ENCODE peak calls at places on chromosomes 4 and X, in four cellular contexts. One of them, this sample, is unnamed.

GRCh38 chr4:75708218-75708691 is 16.1 kb upstream of the USO1 start:
- DNase-seq in uterus: no peak
- DNase-seq in left ventricle myocardium inferior: no peak
- DNase-seq in spleen: no peak
- DNase-seq in this sample: no peak

GRCh38 chrX:154043003-154043402 is 23.3 kb upstream of the IRAK1 start:
- DNase-seq in uterus: no peak
- DNase-seq in left ventricle myocardium inferior: no peak
- DNase-seq in spleen: no peak
- DNase-seq in this sample: no peak

GRCh38 chr4:183438458-183439113 is 5.8 kb upstream of the CDKN2AIP start:
- DNase-seq in uterus: no peak
- DNase-seq in left ventricle myocardium inferior: no peak
- DNase-seq in spleen: no peak
- DNase-seq in this sample: no peak

GRCh38 chr4:142091085-142091513 is 454.7 kb downstream of the IL15 start:
- DNase-seq in uterus: no peak
- DNase-seq in left ventricle myocardium inferior: no peak
- DNase-seq in spleen: no peak
- DNase-seq in this sample: no peak

GRCh38 chr4:55312491-55313101 is 33.4 kb upstream of the SRD5A3 start:
- DNase-seq in uterus: peak; percentile 26
- DNase-seq in left ventricle myocardium inferior: no peak
- DNase-seq in spleen: no peak
- DNase-seq in this sample: no peak

GRCh38 chrX:22165732-22166457 is 106.8 kb upstream of the CBLL2 start:
- DNase-seq in uterus: no peak
- DNase-seq in left ventricle myocardium inferior: no peak
- DNase-seq in spleen: no peak
- DNase-seq in this sample: no peak

GRCh38 chrX:87338510-87338909 is 179.1 kb upstream of the KLHL4 start:
- DNase-seq in uterus: no peak
- DNase-seq in left ventricle myocardium inferior: no peak
- DNase-seq in spleen: no peak
- DNase-seq in this sample: no peak

GRCh38 chr4:98448923-98449322 is 187.7 kb downstream of the RAP1GDS1 start:
- DNase-seq in uterus: no peak
- DNase-seq in left ventricle myocardium inferior: no peak
- DNase-seq in spleen: peak; percentile 87
- DNase-seq in this sample: no peak

GRCh38 chr4:113591982-113592381 is 169.6 kb downstream of the CAMK2D start:
- DNase-seq in uterus: no peak
- DNase-seq in left ventricle myocardium inferior: no peak
- DNase-seq in spleen: no peak
- DNase-seq in this sample: no peak

GRCh38 chr4:114180481-114180880 is 201.0 kb upstream of the ARSJ start:
- DNase-seq in uterus: peak; percentile 21
- DNase-seq in left ventricle myocardium inferior: peak; percentile 16
- DNase-seq in spleen: no peak
- DNase-seq in this sample: no peak

GRCh38 chrX:40107291-40108083 is 9.7 kb upstream of the BCOR start:
- DNase-seq in uterus: peak; percentile 40
- DNase-seq in left ventricle myocardium inferior: peak; percentile 51
- DNase-seq in spleen: peak; percentile 88
- DNase-seq in this sample: no peak

GRCh38 chrX:103329991-103330390 is at the start of gene TCEAL7:
- DNase-seq in uterus: peak; percentile 57
- DNase-seq in left ventricle myocardium inferior: peak; percentile 23
- DNase-seq in spleen: no peak
- DNase-seq in this sample: no peak

GRCh38 chr4:165502919-165503907 is 124.4 kb downstream of the CPE start:
- DNase-seq in uterus: no peak
- DNase-seq in left ventricle myocardium inferior: no peak
- DNase-seq in spleen: no peak
- DNase-seq in this sample: no peak

GRCh38 chrX:119729408-119730201 is 28.8 kb upstream of the SOWAHD start:
- DNase-seq in uterus: peak; percentile 63
- DNase-seq in left ventricle myocardium inferior: peak; percentile 26
- DNase-seq in spleen: peak; percentile 76
- DNase-seq in this sample: no peak

GRCh38 chr4:36173923-36174322 is 70.4 kb downstream of the ARAP2 start:
- DNase-seq in uterus: no peak
- DNase-seq in left ventricle myocardium inferior: no peak
- DNase-seq in spleen: no peak
- DNase-seq in this sample: no peak

GRCh38 chrX:69323786-69324720 is 158.8 kb upstream of the PJA1 start:
- DNase-seq in uterus: no peak
- DNase-seq in left ventricle myocardium inferior: no peak
- DNase-seq in spleen: no peak
- DNase-seq in this sample: no peak

GRCh38 chrX:7480721-7481120 is 332.8 kb upstream of the PUDP start:
- DNase-seq in uterus: no peak
- DNase-seq in left ventricle myocardium inferior: no peak
- DNase-seq in spleen: no peak
- DNase-seq in this sample: no peak

GRCh38 chrX:118272237-118272636 is 73.7 kb upstream of the WDR44 start:
- DNase-seq in uterus: no peak
- DNase-seq in left ventricle myocardium inferior: no peak
- DNase-seq in spleen: no peak
- DNase-seq in this sample: no peak

GRCh38 chr4:99324978-99325377 is 3.8 kb upstream of the ADH1B start:
- DNase-seq in uterus: peak; percentile 77
- DNase-seq in left ventricle myocardium inferior: peak; percentile 54
- DNase-seq in spleen: no peak
- DNase-seq in this sample: no peak

GRCh38 chr4:151459380-151459779 is 50.4 kb downstream of the FHIP1A start:
- DNase-seq in uterus: no peak
- DNase-seq in left ventricle myocardium inferior: no peak
- DNase-seq in spleen: no peak
- DNase-seq in this sample: no peak

GRCh38 chr4:41214158-41215146 is at the start of gene APBB2:
- DNase-seq in uterus: peak; percentile 95
- DNase-seq in left ventricle myocardium inferior: peak; percentile 94
- DNase-seq in spleen: peak; percentile 87
- DNase-seq in this sample: peak; percentile 95

GRCh38 chr4:40327340-40327739 is 7.8 kb upstream of the CHRNA9 start:
- DNase-seq in uterus: no peak
- DNase-seq in left ventricle myocardium inferior: no peak
- DNase-seq in spleen: no peak
- DNase-seq in this sample: no peak

GRCh38 chrX:19172741-19173140 is 50.5 kb upstream of the ADGRG2 start:
- DNase-seq in uterus: no peak
- DNase-seq in left ventricle myocardium inferior: no peak
- DNase-seq in spleen: no peak
- DNase-seq in this sample: no peak

GRCh38 chr4:76213415-76214268 is at the start of gene SCARB2:
- DNase-seq in uterus: peak; percentile 86
- DNase-seq in left ventricle myocardium inferior: peak; percentile 93
- DNase-seq in spleen: peak; percentile 97
- DNase-seq in this sample: peak; percentile 80

GRCh38 chrX:134999469-134999868 is 8.7 kb downstream of the SMIM10 start:
- DNase-seq in uterus: no peak
- DNase-seq in left ventricle myocardium inferior: no peak
- DNase-seq in spleen: no peak
- DNase-seq in this sample: no peak

GRCh38 chrX:101682723-101683122 is 23.1 kb upstream of the ARMCX2 start:
- DNase-seq in uterus: no peak
- DNase-seq in left ventricle myocardium inferior: no peak
- DNase-seq in spleen: no peak
- DNase-seq in this sample: no peak

GRCh38 chr4:173357939-173358338 is 12.8 kb upstream of the SAP30 start:
- DNase-seq in uterus: no peak
- DNase-seq in left ventricle myocardium inferior: no peak
- DNase-seq in spleen: no peak
- DNase-seq in this sample: no peak

GRCh38 chr4:110442309-110442708 is 33.6 kb upstream of the ENPEP start:
- DNase-seq in uterus: no peak
- DNase-seq in left ventricle myocardium inferior: no peak
- DNase-seq in spleen: no peak
- DNase-seq in this sample: no peak

GRCh38 chr4:110442788-110443187 is 33.2 kb upstream of the ENPEP start:
- DNase-seq in uterus: no peak
- DNase-seq in left ventricle myocardium inferior: no peak
- DNase-seq in spleen: no peak
- DNase-seq in this sample: no peak
- H3K4me1 ChIP-seq in uterus: no peaks in the 10 kb centered on the region
- H3K4me1 ChIP-seq in left ventricle myocardium inferior: no peaks in the 10 kb centered on the region
- H3K4me1 ChIP-seq in spleen: no peaks in the 10 kb centered on the region
- H3K4me1 ChIP-seq in this sample: no peaks in the 10 kb centered on the region

GRCh38 chr4:112514079-112514448 is 1.9 kb downstream of the NEUROG2 start:
- DNase-seq in uterus: no peak
- DNase-seq in left ventricle myocardium inferior: no peak
- DNase-seq in spleen: no peak
- DNase-seq in this sample: no peak

GRCh38 chr4:112509243-112510190 is 6.5 kb downstream of the NEUROG2 start:
- DNase-seq in uterus: no peak
- DNase-seq in left ventricle myocardium inferior: no peak
- DNase-seq in spleen: no peak
- DNase-seq in this sample: no peak

GRCh38 chr4:112510191-112510467 is 5.9 kb downstream of the NEUROG2 start:
- DNase-seq in uterus: no peak
- DNase-seq in left ventricle myocardium inferior: no peak
- DNase-seq in spleen: no peak
- DNase-seq in this sample: no peak

GRCh38 chr4:112511294-112512118 is 4.5 kb downstream of the NEUROG2 start:
- DNase-seq in uterus: no peak
- DNase-seq in left ventricle myocardium inferior: no peak
- DNase-seq in spleen: no peak
- DNase-seq in this sample: no peak

DNA sequence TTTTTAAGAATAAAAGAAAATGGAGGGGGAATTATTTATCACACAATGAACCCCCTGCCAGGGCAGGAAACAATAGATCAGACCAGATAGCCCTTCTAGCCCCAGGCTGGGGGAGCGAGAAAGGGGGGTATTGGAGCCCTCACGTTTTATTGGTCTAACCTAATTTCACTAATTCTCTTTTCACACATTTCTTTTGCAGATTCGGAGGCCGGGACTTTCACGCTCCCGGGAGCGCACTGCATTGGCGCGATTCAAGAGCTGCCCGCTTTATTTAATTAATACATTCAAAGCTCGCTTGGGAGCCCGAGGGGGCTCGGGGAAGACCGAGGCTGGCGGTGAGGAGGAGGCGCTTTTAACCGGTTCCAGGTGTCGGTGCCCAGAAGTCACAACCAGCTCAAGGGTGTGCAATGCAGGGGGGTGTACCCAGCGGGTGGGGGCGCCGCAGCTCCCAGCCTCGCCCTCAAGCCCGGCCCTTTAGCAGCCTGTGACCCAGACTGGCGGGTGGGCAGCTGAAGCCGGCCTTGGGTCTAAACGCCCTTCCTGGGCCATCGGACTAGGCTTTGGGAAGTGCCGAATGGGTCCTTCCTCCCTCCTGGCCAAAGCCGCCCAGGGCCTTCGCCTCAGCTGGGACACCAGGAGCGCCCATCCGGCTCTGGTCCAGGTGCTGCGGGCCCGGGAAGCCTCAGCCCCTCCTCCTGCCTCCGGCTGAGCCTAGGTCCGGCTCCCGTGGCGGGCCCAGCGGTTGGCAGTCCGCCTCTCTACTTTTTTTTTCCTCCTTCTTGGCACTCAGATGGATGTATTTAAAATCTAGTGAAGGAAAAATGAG is 5.3 kb downstream of the NEUROG2 start:
- DNase-seq in uterus: no peak
- DNase-seq in left ventricle myocardium inferior: no peak
- DNase-seq in spleen: no peak
- DNase-seq in this sample: no peak
- H3K4me3 ChIP-seq in uterus: no peak overlapping the region
- H3K4me3 ChIP-seq in left ventricle myocardium inferior: peak overlapping the region; percentile 39
- H3K4me3 ChIP-seq in spleen: peak overlapping the region; percentile 16
- H3K4me3 ChIP-seq in this sample: no peak overlapping the region

GRCh38 chr4:23881052-23881501 is 8.8 kb downstream of the PPARGC1A start:
- DNase-seq in uterus: no peak
- DNase-seq in left ventricle myocardium inferior: no peak
- DNase-seq in spleen: no peak
- DNase-seq in this sample: no peak
- H3K4me1 ChIP-seq in uterus: no peaks in the 10 kb centered on the region
- H3K4me1 ChIP-seq in left ventricle myocardium inferior: peaks cover 84% of the 10 kb centered on the region
- H3K4me1 ChIP-seq in spleen: no peaks in the 10 kb centered on the region
- H3K4me1 ChIP-seq in this sample: no peaks in the 10 kb centered on the region

GRCh38 chr4:163613375-163613774 is 118.9 kb downstream of the TMA16 start:
- DNase-seq in uterus: no peak
- DNase-seq in left ventricle myocardium inferior: no peak
- DNase-seq in spleen: no peak
- DNase-seq in this sample: no peak

GRCh38 chr4:163611784-163612445 is 117.4 kb downstream of the TMA16 start:
- DNase-seq in uterus: no peak
- DNase-seq in left ventricle myocardium inferior: no peak
- DNase-seq in spleen: no peak
- DNase-seq in this sample: no peak

GRCh38 chr4:163611172-163611571 is 116.7 kb downstream of the TMA16 start:
- DNase-seq in uterus: no peak
- DNase-seq in left ventricle myocardium inferior: no peak
- DNase-seq in spleen: no peak
- DNase-seq in this sample: no peak

GRCh38 chr4:163614866-163615265 is 120.4 kb downstream of the TMA16 start:
- DNase-seq in uterus: no peak
- DNase-seq in left ventricle myocardium inferior: no peak
- DNase-seq in spleen: no peak
- DNase-seq in this sample: no peak

GRCh38 chr4:163612762-163613161 is 118.3 kb downstream of the TMA16 start:
- DNase-seq in uterus: no peak
- DNase-seq in left ventricle myocardium inferior: no peak
- DNase-seq in spleen: no peak
- DNase-seq in this sample: no peak
- H3K4me3 ChIP-seq in uterus: no peak overlapping the region
- H3K4me3 ChIP-seq in left ventricle myocardium inferior: peak overlapping the region; percentile 38
- H3K4me3 ChIP-seq in spleen: peak overlapping the region; percentile 46
- H3K4me3 ChIP-seq in this sample: no peak overlapping the region

GRCh38 chr4:140098481-140099132 is 55.4 kb downstream of the MAML3 start:
- DNase-seq in uterus: no peak
- DNase-seq in left ventricle myocardium inferior: no peak
- DNase-seq in spleen: no peak
- DNase-seq in this sample: no peak
- H3K4me1 ChIP-seq in uterus: no peaks in the 10 kb centered on the region
- H3K4me1 ChIP-seq in left ventricle myocardium inferior: peaks cover 66% of the 10 kb centered on the region
- H3K4me1 ChIP-seq in spleen: peaks cover 76% of the 10 kb centered on the region
- H3K4me1 ChIP-seq in this sample: peaks cover 66% of the 10 kb centered on the region